ENCODE peak calls at places on chromosomes 6 and 20, in ten cellular contexts. X is PC-3; J is sciatic nerve; F is epithelial cell of esophagus; W is stimulated activated CD8-positive, alpha-beta memory T cell treated with anti-CD3 and anti-CD28 coated beads, Interleukin-7, amount 100 ng/mL, for 4 hours; A is kidney tubule cell; Y is effector memory CD8-positive, alpha-beta T cell; U is CD8-positive, alpha-beta memory T cell; S is left lung; B is GM13977. Q is an unnamed sample.

GRCh38 chr6:116413357-116413756 is 42.6 kb downstream of the DSE start:
- DNase-seq in X (no peak), J (no peak), F (no peak), W (no peak), A (no peak), Y (no peak), U (no peak), S (no peak), B (no peak), Q (no peak)

GRCh38 chr20:63858393-63859165 is 2.7 kb upstream of the ABHD16B start:
- DNase-seq in X (no peak), J (no peak), F (no peak), W (no peak), A (no peak), Y (no peak), U (peak; percentile 20), S (no peak), B (peak; percentile 69), Q (peak; percentile 43)

GRCh38 chr6:111430605-111431378 is 52.2 kb downstream of the REV3L start:
- DNase-seq in X (no peak), J (no peak), F (no peak), W (no peak), A (no peak), Y (no peak), U (no peak), S (no peak), B (no peak), Q (no peak)

GRCh38 chr6:38510205-38510604 is 129.5 kb downstream of the BTBD9 start:
- DNase-seq in X (peak; percentile 43), J (no peak), F (peak; percentile 66), W (no peak), A (no peak), Y (no peak), U (no peak), S (no peak), B (no peak), Q (no peak)

GRCh38 chr6:8027965-8028651 is 36.1 kb downstream of the BLOC1S5 start:
- DNase-seq in X (no peak), J (no peak), F (no peak), W (no peak), A (peak; percentile 23), Y (no peak), U (no peak), S (no peak), B (no peak), Q (no peak)

GRCh38 chr6:30163918-30164654 is 740 bp downstream of the TRIM15 start:
- DNase-seq in X (no peak), J (no peak), F (no peak), W (no peak), A (no peak), Y (no peak), U (no peak), S (no peak), B (no peak), Q (no peak)

GRCh38 chr6:169977434-169978265 is 226.2 kb downstream of the ERMARD start:
- DNase-seq in X (no peak), J (peak; percentile 35), F (no peak), W (no peak), A (no peak), Y (no peak), U (no peak), S (no peak), B (no peak), Q (no peak)

GRCh38 chr20:50190251-50191064 is at the start of gene CEBPB:
- DNase-seq in X (peak; percentile 92), J (peak; percentile 96), F (peak; percentile 86), W (peak; percentile 60), A (peak; percentile 87), Y (peak; percentile 74), U (peak; percentile 83), S (peak; percentile 94), B (peak; percentile 95), Q (peak; percentile 81)

GRCh38 chr6:136840612-136841011 is 18.2 kb downstream of the PEX7 start:
- DNase-seq in X (no peak), J (no peak), F (no peak), W (no peak), A (no peak), Y (no peak), U (no peak), S (no peak), B (no peak), Q (no peak)

GRCh38 chr6:131258816-131259476 is 123.7 kb downstream of the AKAP7 start:
- DNase-seq in X (peak; percentile 63), J (no peak), F (peak; percentile 58), W (no peak), A (peak; percentile 91), Y (no peak), U (no peak), S (no peak), B (no peak), Q (no peak)

Q was measured in retina.